ENCODE peak calls at places on chromosomes 13 and 19, in four cellular contexts. Y, T, V and H are unnamed samples.

GRCh38 chr19:40689339-40690049 is 957 bp downstream of the NUMBL start:
- DNase-seq in Y (no peak), T (no peak), V (peak), H (peak)

GRCh38 chr19:30882411-30883005 is 466.7 kb downstream of the TSHZ3 start:
- DNase-seq in Y (no peak), T (no peak), V (no peak), H (no peak)

GRCh38 chr13:45941261-45941660 is 89.7 kb upstream of the SIAH3 start:
- DNase-seq in Y (no peak), T (no peak), V (no peak), H (no peak)

GRCh38 chr19:3880471-3881271 is at the start of gene ATCAY:
- DNase-seq in Y (no peak), T (no peak), V (no peak), H (no peak)

GRCh38 chr13:113996081-113996911 is 22.4 kb upstream of the C13orf46 start:
- DNase-seq in Y (no peak), T (no peak), V (no peak), H (no peak)

GRCh38 chr13:99590519-99591011 is 89.3 kb downstream of the TM9SF2 start:
- DNase-seq in Y (no peak), T (no peak), V (peak), H (peak)

GRCh38 chr13:110555601-110556223 is 5.8 kb downstream of the RAB20 start:
- DNase-seq in Y (peak), T (peak), V (no peak), H (no peak)

GRCh38 chr19:13022111-13022858 is 27.0 kb downstream of the NFIX start:
- DNase-seq in Y (no peak), T (no peak), V (peak), H (peak)

GRCh38 chr19:45883586-45883880 is 2.4 kb downstream of the IRF2BP1 start:
- DNase-seq in Y (no peak), T (no peak), V (no peak), H (no peak)

GRCh38 chr19:42156571-42156970 is 24.3 kb upstream of the POU2F2 start:
- DNase-seq in Y (no peak), T (no peak), V (no peak), H (no peak)

GRCh38 chr13:68895696-68896095 is 1211.9 kb upstream of the ATXN8OS start:
- DNase-seq in Y (no peak), T (no peak), V (peak), H (no peak)

GRCh38 chr13:113077566-113077952 is 28.0 kb upstream of the F7 start:
- DNase-seq in Y (no peak), T (no peak), V (no peak), H (no peak)

DNA sequence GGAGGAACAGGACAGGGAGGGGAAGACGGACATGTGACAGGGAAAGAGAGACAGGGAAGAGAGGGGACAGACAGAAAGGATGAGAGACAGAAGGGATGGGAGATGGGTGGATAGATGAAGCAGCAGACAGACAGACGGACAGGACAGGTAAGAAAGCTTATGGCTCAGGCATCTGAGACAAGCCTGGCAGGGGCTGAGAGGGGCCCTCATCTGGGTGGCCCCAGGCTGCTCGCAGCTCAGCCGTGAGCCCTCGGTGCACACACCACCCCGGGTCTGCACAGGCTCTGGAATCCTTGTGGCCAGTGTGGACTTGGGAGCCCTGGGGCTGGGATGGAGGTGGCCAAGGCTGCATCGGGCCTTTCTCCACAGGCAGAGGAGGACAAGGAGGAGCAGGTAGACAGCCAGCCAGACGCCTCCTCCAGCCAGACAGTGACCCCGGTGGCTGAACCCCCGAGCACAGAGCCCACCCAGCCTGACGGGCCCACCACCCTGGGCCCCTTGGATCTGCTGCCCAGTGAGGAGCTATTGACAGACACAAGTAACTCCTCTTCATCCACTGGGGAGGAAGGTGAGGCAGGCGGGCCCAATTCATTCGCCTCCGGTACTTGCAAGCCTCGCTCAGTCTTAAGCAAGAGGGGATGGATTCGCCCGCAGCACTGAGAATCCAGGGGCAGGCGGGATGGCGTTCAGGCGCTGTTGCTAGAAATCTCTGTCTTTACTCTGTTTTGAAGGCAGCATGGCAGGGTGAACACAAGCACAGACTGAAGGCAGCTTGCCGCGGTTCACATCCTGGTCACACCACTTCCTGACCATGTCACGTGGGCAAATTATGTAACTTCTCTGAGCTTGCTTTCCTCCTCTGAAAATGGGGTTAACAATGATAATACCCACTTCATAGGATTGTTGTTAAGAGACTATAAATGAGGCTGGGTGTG is 14.0 kb downstream of the GRAMD1A start:
- DNase-seq in Y (no peak), T (no peak), V (no peak), H (no peak)
- H3K27ac ChIP-seq in Y (no peak), T (no peak), V (no peak), H (no peak)

GRCh38 chr13:107223867-107224266 is 655.9 kb upstream of the ARGLU1 start:
- DNase-seq in Y (no peak), T (no peak), V (no peak), H (no peak)

GRCh38 chr13:107222619-107223018 is 654.7 kb upstream of the ARGLU1 start:
- DNase-seq in Y (no peak), T (no peak), V (no peak), H (no peak)
- H3K27ac ChIP-seq in Y (no peak), T (no peak), V (no peak), H (no peak)

GRCh38 chr19:32041681-32042292 is 303.6 kb upstream of the ZNF507 start:
- DNase-seq in Y (no peak), T (peak), V (no peak), H (peak)
- H3K27ac ChIP-seq in Y (no peak), T (no peak), V (no peak), H (no peak)

DNA sequence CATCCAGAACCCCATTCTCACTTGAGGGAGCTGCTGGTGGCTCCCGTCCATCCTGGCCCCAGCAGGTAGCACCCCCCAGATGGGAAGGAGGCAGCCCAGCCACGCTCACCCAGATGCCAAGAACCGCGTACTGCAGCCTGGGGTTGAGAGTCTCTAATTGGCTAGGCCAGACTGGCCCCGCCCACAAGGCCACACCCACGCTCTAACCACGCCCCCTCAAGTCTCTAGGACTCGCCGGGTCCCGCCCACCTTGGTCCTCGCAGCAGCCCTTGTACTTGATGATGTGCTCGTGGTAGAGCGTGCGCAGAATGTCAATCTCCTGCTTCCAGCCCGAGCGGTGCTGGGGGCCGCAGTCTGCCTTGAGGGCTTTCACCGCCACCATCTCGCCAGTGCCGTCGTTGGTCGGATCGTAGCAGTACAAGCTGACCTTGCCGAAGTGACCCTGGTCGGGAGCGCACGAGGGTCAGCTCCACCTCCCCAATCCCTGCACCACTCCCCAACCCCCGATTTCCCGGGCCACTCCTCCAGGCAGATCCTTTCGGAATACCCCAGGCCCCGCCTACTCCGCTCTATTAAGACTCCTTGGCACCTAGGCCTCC is 14.5 kb upstream of the ICAM3 start:
- DNase-seq in Y (no peak), T (peak), V (no peak), H (peak)
- H3K27ac ChIP-seq in Y (no peak), T (no peak), V (no peak), H (no peak)